ENCODE peak calls at places on chromosomes 7 and 10, in four cellular contexts. K is heart left ventricle; O is mammary epithelial cell; P is CD4-positive, alpha-beta T cell. X is an unnamed sample.

GRCh38 chr10:124728830-124729661 is 15.1 kb downstream of the FAM53B start:
- DNase-seq in K (no peak), O (no peak), P (no peak), X (no peak)

GRCh38 chr10:49610015-49610734 is at the start of gene SLC18A3:
- DNase-seq in K (no peak), O (no peak), P (no peak), X (no peak)

GRCh38 chr7:29350351-29350750 is 155.8 kb downstream of the CHN2 start:
- DNase-seq in K (no peak), O (no peak), P (no peak), X (no peak)

GRCh38 chr7:143321734-143322133 is 5.8 kb downstream of the CLCN1 start:
- DNase-seq in K (peak), O (no peak), P (no peak), X (no peak)

GRCh38 chr7:128386415-128386925 is 23.3 kb downstream of the IMPDH1 start:
- DNase-seq in K (no peak), O (no peak), P (no peak), X (no peak)

GRCh38 chr10:112981553-112981952 is 31.5 kb downstream of the TCF7L2 start:
- DNase-seq in K (no peak), O (no peak), P (no peak), X (no peak)

GRCh38 chr7:158084555-158084954 is 503.1 kb downstream of the PTPRN2 start:
- DNase-seq in K (no peak), O (no peak), P (no peak), X (no peak)

GRCh38 chr7:45598697-45599520 is 24.7 kb downstream of the ADCY1 start:
- DNase-seq in K (no peak), O (no peak), P (no peak), X (peak)

GRCh38 chr7:23268746-23269145 is 22.2 kb downstream of the GPNMB start:
- DNase-seq in K (peak), O (peak), P (no peak), X (no peak)

GRCh38 chr7:113548561-113548960 is 370.2 kb downstream of the PPP1R3A start:
- DNase-seq in K (no peak), O (peak), P (no peak), X (no peak)

GRCh38 chr7:107078517-107078966 is 34.0 kb downstream of the PRKAR2B start:
- DNase-seq in K (no peak), O (peak), P (no peak), X (no peak)

GRCh38 chr10:125160856-125161569 is 650 bp upstream of the CTBP2 start:
- DNase-seq in K (peak), O (peak), P (no peak), X (peak)

GRCh38 chr10:34207350-34207749 is 607.7 kb downstream of the PARD3 start:
- DNase-seq in K (no peak), O (no peak), P (no peak), X (no peak)

GRCh38 chr10:133614830-133615580 is 11.6 kb downstream of the FRG2B start:
- DNase-seq in K (no peak), O (no peak), P (no peak), X (no peak)

GRCh38 chr7:118404211-118404610 is 179.7 kb downstream of the ANKRD7 start:
- DNase-seq in K (no peak), O (no peak), P (no peak), X (no peak)

GRCh38 chr7:25615603-25616002 is 387.3 kb upstream of the NPVF start:
- DNase-seq in K (no peak), O (no peak), P (no peak), X (no peak)

GRCh38 chr7:122307228-122307619 is 2.7 kb upstream of the FEZF1 start:
- DNase-seq in K (no peak), O (no peak), P (no peak), X (no peak)

GRCh38 chr7:90892213-90892612 is 296.1 kb downstream of the CDK14 start:
- DNase-seq in K (no peak), O (no peak), P (no peak), X (no peak)

GRCh38 chr10:15367296-15367830 is 3.7 kb downstream of the FAM171A1 start:
- DNase-seq in K (no peak), O (no peak), P (no peak), X (no peak)

GRCh38 chr10:103921750-103922195 is 3.8 kb upstream of the STN1 start:
- DNase-seq in K (no peak), O (peak), P (no peak), X (no peak)

GRCh38 chr10:101817542-101818118 is 614 bp downstream of the OGA start:
- DNase-seq in K (peak), O (peak), P (peak), X (peak)

GRCh38 chr7:131604841-131605279 is 48.4 kb upstream of the PODXL start:
- DNase-seq in K (no peak), O (peak), P (no peak), X (no peak)

DNA sequence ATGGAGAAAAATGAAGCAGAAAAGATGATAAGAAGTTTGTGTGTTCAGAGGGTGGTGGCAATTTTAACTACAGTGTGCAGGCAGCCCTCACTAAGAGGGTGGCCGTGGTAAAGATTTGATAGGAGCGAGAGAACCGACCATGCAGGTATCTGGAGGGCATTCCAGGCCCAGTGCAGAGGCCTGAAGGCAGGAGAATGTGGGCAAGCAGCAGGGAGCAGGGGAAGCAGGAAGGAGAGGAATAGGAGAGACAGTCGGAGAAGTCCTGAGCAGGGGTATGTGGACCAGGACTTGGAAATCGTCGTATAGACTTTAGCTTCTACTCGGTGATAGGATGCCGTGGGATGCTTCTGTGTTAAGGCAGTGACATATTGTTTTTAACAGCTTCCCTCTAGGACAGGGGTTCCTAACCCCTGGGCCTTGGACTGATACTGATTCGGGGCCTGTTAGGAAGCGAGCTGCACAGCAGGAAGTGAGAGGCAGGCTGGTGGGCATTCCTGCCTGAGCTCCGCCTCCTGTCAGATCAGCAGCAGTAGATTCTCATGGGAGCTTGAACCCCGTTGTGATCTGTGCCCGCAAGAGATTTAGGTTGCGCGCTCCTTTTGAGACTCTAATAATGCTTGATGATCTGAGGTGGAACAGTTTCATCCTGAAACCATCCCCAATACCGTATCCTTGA is 227.2 kb downstream of the CCDC3 start:
- DNase-seq in K (no peak), O (no peak), P (no peak), X (no peak)
- H3K27ac ChIP-seq in K (no peak), O (no peak), P (no peak), X (no peak)

DNA sequence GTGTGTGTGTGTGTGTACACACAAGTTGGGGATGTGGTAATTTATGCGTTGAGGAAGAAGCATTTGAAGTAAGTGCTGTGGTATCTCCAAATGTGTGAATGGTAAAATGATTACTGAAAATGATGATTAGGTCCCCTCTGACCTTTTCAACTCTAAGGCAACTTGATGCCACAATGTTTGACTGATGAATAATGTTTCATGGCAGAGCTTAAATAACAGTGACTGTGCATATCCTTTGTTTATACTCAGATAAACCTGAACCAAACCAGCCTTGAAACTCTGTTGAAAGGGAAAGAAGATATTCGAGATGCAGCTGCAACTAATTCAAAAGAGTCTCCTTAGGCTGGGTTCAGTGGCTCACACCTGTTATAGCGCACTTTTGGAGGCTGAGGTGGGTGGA is 64.8 kb upstream of the YAE1 start:
- DNase-seq in K (no peak), O (no peak), P (no peak), X (no peak)
- H3K27ac ChIP-seq in K (no peak), O (no peak), P (no peak), X (no peak)

GRCh38 chr10:117442944-117443676 is 67.9 kb upstream of the PDZD8 start:
- DNase-seq in K (peak), O (peak), P (peak), X (peak)
- H3K27ac ChIP-seq in K (no peak), O (peak), P (no peak), X (peak)

GRCh38 chr7:41621953-41622831 is 80.7 kb downstream of the INHBA start:
- DNase-seq in K (no peak), O (peak), P (no peak), X (no peak)
- H3K27ac ChIP-seq in K (no peak), O (no peak), P (no peak), X (no peak)

X was measured in breast epithelium.